ENCODE peak calls at places on chromosomes 3 and 15, in six cellular contexts. W, E, M, C, L and X are unnamed samples.

GRCh38 chr3:18902081-18902793 is 246.1 kb upstream of the KCNH8 start:
- DNase-seq in W (no peak), E (no peak), M (no peak), C (no peak), L (no peak), X (no peak)

GRCh38 chr3:112643621-112644236 is 2.8 kb upstream of the CCDC80 start:
- DNase-seq in W (no peak), E (no peak), M (no peak), C (no peak), L (no peak), X (no peak)

GRCh38 chr3:179029096-179029495 is 42.5 kb downstream of the ZMAT3 start:
- DNase-seq in W (no peak), E (no peak), M (no peak), C (no peak), L (no peak), X (no peak)

GRCh38 chr3:36928220-36928619 is 16.6 kb downstream of the TRANK1 start:
- DNase-seq in W (no peak), E (no peak), M (no peak), C (no peak), L (no peak), X (no peak)

GRCh38 chr3:173553635-173554280 is 156.2 kb downstream of the NLGN1 start:
- DNase-seq in W (no peak), E (peak), M (no peak), C (no peak), L (no peak), X (no peak)

GRCh38 chr3:185152433-185153169 is at the start of gene C3orf70:
- DNase-seq in W (peak), E (peak), M (peak), C (no peak), L (peak), X (peak)

GRCh38 chr15:64894395-64895056 is 17.2 kb upstream of the ANKDD1A start:
- DNase-seq in W (peak), E (peak), M (peak), C (no peak), L (no peak), X (peak)

GRCh38 chr3:62277986-62278385 is 95.4 kb downstream of the FEZF2 start:
- DNase-seq in W (no peak), E (no peak), M (no peak), C (no peak), L (no peak), X (no peak)

GRCh38 chr15:25903024-25903581 is 40.0 kb upstream of the ATP10A start:
- DNase-seq in W (peak), E (no peak), M (peak), C (no peak), L (no peak), X (no peak)

GRCh38 chr15:83516935-83517334 is 69.8 kb downstream of the SH3GL3 start:
- DNase-seq in W (no peak), E (no peak), M (no peak), C (no peak), L (no peak), X (no peak)

DNA sequence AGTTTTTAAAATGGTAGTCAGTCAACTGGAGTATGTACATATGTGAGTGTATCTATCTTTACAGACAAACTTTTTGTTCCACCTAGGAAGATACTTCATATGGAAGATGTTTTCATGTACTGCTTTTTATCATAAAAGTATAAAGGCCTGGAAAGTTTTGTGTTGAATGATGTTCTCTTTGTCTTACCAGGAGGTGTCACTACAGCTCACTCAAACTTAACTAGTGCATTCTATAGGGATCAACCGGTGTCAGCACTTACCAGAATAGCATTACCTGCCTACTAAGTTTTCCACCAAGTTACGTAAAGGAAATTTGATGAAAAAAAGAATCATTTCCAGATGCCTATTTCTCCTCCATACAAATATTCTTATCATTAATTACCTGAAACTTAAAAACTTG is 522.6 kb upstream of the SEMA6D start:
- DNase-seq in W (no peak), E (peak), M (no peak), C (no peak), L (no peak), X (no peak)
- TF ChIP-seq CTCF in W (peak), E (peak), M (no peak), C (peak), L (no peak), X (no peak)

GRCh38 chr3:13190376-13190762 is 117.1 kb upstream of the IQSEC1 start:
- DNase-seq in W (no peak), E (no peak), M (no peak), C (no peak), L (no peak), X (no peak)

GRCh38 chr3:13191016-13191415 is 117.8 kb upstream of the IQSEC1 start:
- DNase-seq in W (no peak), E (no peak), M (no peak), C (no peak), L (peak), X (no peak)

GRCh38 chr3:13188380-13188779 is 115.2 kb upstream of the IQSEC1 start:
- DNase-seq in W (no peak), E (no peak), M (peak), C (no peak), L (peak), X (no peak)

GRCh38 chr3:13188975-13189374 is 115.7 kb upstream of the IQSEC1 start:
- DNase-seq in W (no peak), E (no peak), M (no peak), C (no peak), L (peak), X (no peak)

GRCh38 chr3:13189639-13190375 is 116.6 kb upstream of the IQSEC1 start:
- DNase-seq in W (no peak), E (no peak), M (peak), C (no peak), L (peak), X (no peak)
- TF ChIP-seq CTCF in W (no peak), E (no peak), M (no peak), C (no peak), L (no peak), X (no peak)

GRCh38 chr3:46998121-46998851 is 18.8 kb downstream of the NBEAL2 start:
- DNase-seq in W (peak), E (peak), M (no peak), C (no peak), L (peak), X (peak)

GRCh38 chr3:46997453-46998091 is 18.1 kb downstream of the NBEAL2 start:
- DNase-seq in W (peak), E (no peak), M (no peak), C (no peak), L (no peak), X (no peak)

GRCh38 chr3:46999516-47000197 is 20.2 kb downstream of the NBEAL2 start:
- DNase-seq in W (no peak), E (no peak), M (no peak), C (no peak), L (no peak), X (no peak)

GRCh38 chr3:47000198-47000815 is 20.8 kb downstream of the NBEAL2 start:
- DNase-seq in W (peak), E (no peak), M (no peak), C (no peak), L (no peak), X (no peak)

DNA sequence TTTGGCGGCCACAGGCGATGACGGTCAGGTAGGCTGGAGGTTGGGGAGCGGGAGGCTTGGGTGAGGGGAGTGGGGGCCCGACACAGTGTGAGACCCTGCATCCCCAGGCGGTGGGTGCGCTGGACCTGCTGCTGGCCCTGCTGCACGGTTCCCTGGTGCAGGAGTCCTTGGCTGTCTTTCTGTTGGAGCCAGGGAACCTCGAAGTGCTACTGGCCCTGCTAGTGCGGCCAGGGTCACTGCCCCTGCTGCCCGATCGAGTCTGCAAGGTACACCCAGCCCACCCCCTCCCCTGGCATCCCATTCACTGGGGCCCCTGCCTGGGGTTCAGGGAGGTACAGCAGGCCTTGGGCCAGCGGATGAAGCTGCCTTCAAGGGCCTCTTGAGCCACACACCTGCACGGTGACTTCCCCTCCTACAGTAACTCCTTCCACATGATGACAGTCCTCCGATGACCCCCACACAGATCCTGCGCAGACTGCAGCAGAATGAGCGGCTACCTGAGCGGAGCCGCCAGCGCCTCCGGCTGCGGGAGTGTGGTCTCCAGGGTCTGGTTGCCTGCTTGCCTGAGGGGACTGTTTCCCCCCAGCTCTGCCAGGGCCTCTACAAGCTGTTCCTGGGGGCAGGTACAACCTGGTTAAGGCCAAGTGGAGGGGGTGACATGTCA is 19.5 kb downstream of the NBEAL2 start:
- DNase-seq in W (peak), E (no peak), M (no peak), C (no peak), L (no peak), X (no peak)
- TF ChIP-seq CTCF in W (no peak), E (no peak), M (no peak), C (no peak), L (no peak), X (no peak)

GRCh38 chr15:70512772-70513362 is 250.5 kb downstream of the UACA start:
- DNase-seq in W (no peak), E (peak), M (no peak), C (no peak), L (no peak), X (peak)
- TF ChIP-seq CTCF in W (no peak), E (peak), M (no peak), C (peak), L (no peak), X (peak)